ENCODE peak calls at places on chromosomes 11 and 22, in five cellular contexts. One of them, this sample, is unnamed. For H3K4me1, the result is how much of the 10 kb centered on the place peaks cover.

GRCh38 chr11:104286129-104286528 is 122.2 kb upstream of the PDGFD start:
- DNase-seq in fibroblast of lung: peak
- DNase-seq in lower lobe of right lung: no peak
- DNase-seq in A549: no peak
- DNase-seq in lung: no peak
- DNase-seq in this sample: no peak

GRCh38 chr11:9313648-9314290 is 624 bp downstream of the TMEM41B start:
- DNase-seq in A549: peak
- DNase-seq in lower lobe of right lung: no peak
- DNase-seq in lung: no peak
- DNase-seq in fibroblast of lung: peak
- DNase-seq in this sample: no peak

GRCh38 chr11:67436459-67437081 is 912 bp downstream of the PTPRCAP start:
- DNase-seq in A549: no peak
- DNase-seq in fibroblast of lung: peak
- DNase-seq in lung: no peak
- DNase-seq in lower lobe of right lung: no peak
- DNase-seq in this sample: no peak

GRCh38 chr11:72102631-72102945 is 509 bp downstream of the LAMTOR1 start:
- DNase-seq in lower lobe of right lung: no peak
- DNase-seq in fibroblast of lung: no peak
- DNase-seq in lung: no peak
- DNase-seq in A549: no peak
- DNase-seq in this sample: no peak

GRCh38 chr11:70281114-70281729 is 10.7 kb downstream of the PPFIA1 start:
- DNase-seq in lung: no peak
- DNase-seq in lower lobe of right lung: no peak
- DNase-seq in fibroblast of lung: peak
- DNase-seq in A549: no peak
- DNase-seq in this sample: no peak

GRCh38 chr11:124623861-124624525 is 1.3 kb downstream of the TBRG1 start:
- DNase-seq in lung: no peak
- DNase-seq in A549: no peak
- DNase-seq in lower lobe of right lung: no peak
- DNase-seq in fibroblast of lung: peak
- DNase-seq in this sample: no peak

GRCh38 chr11:64874841-64875240 is 3.6 kb downstream of the EHD1 start:
- DNase-seq in lower lobe of right lung: no peak
- DNase-seq in lung: no peak
- DNase-seq in A549: no peak
- DNase-seq in fibroblast of lung: no peak
- DNase-seq in this sample: no peak

GRCh38 chr11:96309001-96309642 is 33.9 kb downstream of the MAML2 start:
- DNase-seq in lower lobe of right lung: no peak
- DNase-seq in A549: no peak
- DNase-seq in fibroblast of lung: no peak
- DNase-seq in lung: no peak
- DNase-seq in this sample: no peak

GRCh38 chr11:133047036-133047800 is 485.1 kb downstream of the OPCML start:
- DNase-seq in lung: no peak
- DNase-seq in fibroblast of lung: no peak
- DNase-seq in lower lobe of right lung: no peak
- DNase-seq in A549: no peak
- DNase-seq in this sample: no peak

GRCh38 chr11:74057251-74058151 is 48.6 kb upstream of the UCP3 start:
- DNase-seq in lower lobe of right lung: no peak
- DNase-seq in lung: no peak
- DNase-seq in fibroblast of lung: peak
- DNase-seq in A549: peak
- DNase-seq in this sample: peak

GRCh38 chr22:39502109-39502788 is at the start of gene MIEF1:
- DNase-seq in lung: peak
- DNase-seq in lower lobe of right lung: peak
- DNase-seq in A549: peak
- DNase-seq in fibroblast of lung: peak
- DNase-seq in this sample: peak

GRCh38 chr22:30305519-30305905 is 16.2 kb upstream of the CASTOR1 start:
- DNase-seq in lower lobe of right lung: no peak
- DNase-seq in A549: no peak
- DNase-seq in lung: no peak
- DNase-seq in fibroblast of lung: no peak
- DNase-seq in this sample: no peak

GRCh38 chr11:129313588-129314288 is 61.9 kb upstream of the BARX2 start:
- DNase-seq in lung: no peak
- DNase-seq in lower lobe of right lung: no peak
- DNase-seq in A549: no peak
- DNase-seq in fibroblast of lung: peak
- DNase-seq in this sample: no peak

GRCh38 chr22:16695261-16695660 is 102.7 kb upstream of the CCT8L2 start:
- DNase-seq in lower lobe of right lung: no peak
- DNase-seq in lung: no peak
- DNase-seq in A549: no peak
- DNase-seq in fibroblast of lung: no peak
- DNase-seq in this sample: no peak

GRCh38 chr11:11374358-11375148 is 21.5 kb upstream of the CSNK2A3 start:
- DNase-seq in lung: no peak
- DNase-seq in A549: no peak
- DNase-seq in lower lobe of right lung: no peak
- DNase-seq in fibroblast of lung: no peak
- DNase-seq in this sample: no peak

GRCh38 chr11:1893581-1894359 is 2.1 kb upstream of the PRR33 start:
- DNase-seq in A549: no peak
- DNase-seq in fibroblast of lung: no peak
- DNase-seq in lower lobe of right lung: no peak
- DNase-seq in lung: no peak
- DNase-seq in this sample: no peak

GRCh38 chr11:110251837-110252236 is 44.6 kb downstream of the RDX start:
- DNase-seq in lower lobe of right lung: no peak
- DNase-seq in A549: peak
- DNase-seq in lung: no peak
- DNase-seq in fibroblast of lung: peak
- DNase-seq in this sample: no peak

GRCh38 chr22:38727530-38728451 is 22.0 kb downstream of the GTPBP1 start:
- DNase-seq in fibroblast of lung: no peak
- DNase-seq in lung: no peak
- DNase-seq in A549: no peak
- DNase-seq in lower lobe of right lung: no peak
- DNase-seq in this sample: no peak

GRCh38 chr11:14218728-14219127 is 140.3 kb downstream of the RRAS2 start:
- DNase-seq in lung: no peak
- DNase-seq in A549: no peak
- DNase-seq in lower lobe of right lung: no peak
- DNase-seq in fibroblast of lung: no peak
- DNase-seq in this sample: no peak

GRCh38 chr22:43098356-43098755 is 9.2 kb upstream of the TTLL1 start:
- DNase-seq in fibroblast of lung: no peak
- DNase-seq in lung: no peak
- DNase-seq in lower lobe of right lung: no peak
- DNase-seq in A549: no peak
- DNase-seq in this sample: no peak

GRCh38 chr11:68193018-68193417 is 20.1 kb downstream of the KMT5B start:
- DNase-seq in A549: no peak
- DNase-seq in lung: no peak
- DNase-seq in fibroblast of lung: no peak
- DNase-seq in lower lobe of right lung: no peak
- DNase-seq in this sample: no peak

GRCh38 chr22:37158963-37159290 is 9.2 kb upstream of the IL2RB start:
- DNase-seq in A549: no peak
- DNase-seq in lung: no peak
- DNase-seq in lower lobe of right lung: no peak
- DNase-seq in fibroblast of lung: no peak
- DNase-seq in this sample: no peak

GRCh38 chr11:120273432-120273831 is 33.5 kb downstream of the POU2F3 start:
- DNase-seq in A549: no peak
- DNase-seq in fibroblast of lung: no peak
- DNase-seq in lower lobe of right lung: no peak
- DNase-seq in lung: no peak
- DNase-seq in this sample: no peak

GRCh38 chr11:10038916-10039315 is 255.1 kb downstream of the SBF2 start:
- DNase-seq in A549: no peak
- DNase-seq in lung: no peak
- DNase-seq in lower lobe of right lung: no peak
- DNase-seq in fibroblast of lung: peak
- DNase-seq in this sample: no peak

GRCh38 chr11:12803086-12803826 is 129.0 kb downstream of the TEAD1 start:
- DNase-seq in fibroblast of lung: peak
- DNase-seq in lower lobe of right lung: no peak
- DNase-seq in lung: no peak
- DNase-seq in A549: no peak
- DNase-seq in this sample: no peak

GRCh38 chr22:43000441-43001175 is 14.3 kb downstream of the PACSIN2 start:
- DNase-seq in A549: no peak
- DNase-seq in lower lobe of right lung: peak
- DNase-seq in lung: no peak
- DNase-seq in fibroblast of lung: peak
- DNase-seq in this sample: no peak

GRCh38 chr22:42747701-42748513 is 27.2 kb upstream of the A4GALT start:
- DNase-seq in lung: no peak
- DNase-seq in A549: no peak
- DNase-seq in fibroblast of lung: peak
- DNase-seq in lower lobe of right lung: no peak
- DNase-seq in this sample: peak

GRCh38 chr11:66694056-66694410 is 16.3 kb upstream of the RBM4B start:
- DNase-seq in A549: no peak
- DNase-seq in lower lobe of right lung: no peak
- DNase-seq in fibroblast of lung: no peak
- DNase-seq in lung: no peak
- DNase-seq in this sample: no peak

GRCh38 chr11:91921974-91922373 is 302.6 kb upstream of the FAT3 start:
- DNase-seq in lung: no peak
- DNase-seq in A549: no peak
- DNase-seq in fibroblast of lung: no peak
- DNase-seq in lower lobe of right lung: no peak
- DNase-seq in this sample: no peak

GRCh38 chr11:47899801-47900200 is 51.7 kb upstream of the NUP160 start:
- DNase-seq in A549: no peak
- DNase-seq in lower lobe of right lung: no peak
- DNase-seq in lung: no peak
- DNase-seq in fibroblast of lung: no peak
- DNase-seq in this sample: no peak

GRCh38 chr22:42691440-42691839 is 29.2 kb downstream of the A4GALT start:
- DNase-seq in lower lobe of right lung: no peak
- DNase-seq in A549: no peak
- DNase-seq in lung: no peak
- DNase-seq in fibroblast of lung: no peak
- DNase-seq in this sample: no peak

GRCh38 chr11:127843483-127844396 is 743.6 kb downstream of the ETS1 start:
- DNase-seq in lung: peak
- DNase-seq in lower lobe of right lung: peak
- DNase-seq in fibroblast of lung: peak
- DNase-seq in A549: peak
- DNase-seq in this sample: peak

GRCh38 chr11:117834068-117834810 is 9.7 kb upstream of the FXYD2 start:
- DNase-seq in lung: no peak
- DNase-seq in A549: no peak
- DNase-seq in lower lobe of right lung: no peak
- DNase-seq in fibroblast of lung: no peak
- DNase-seq in this sample: no peak

GRCh38 chr22:45506961-45507360 is 4.3 kb downstream of the FBLN1 start:
- DNase-seq in A549: no peak
- DNase-seq in lung: no peak
- DNase-seq in fibroblast of lung: no peak
- DNase-seq in lower lobe of right lung: no peak
- DNase-seq in this sample: no peak

GRCh38 chr11:22199243-22199642 is 6.4 kb downstream of the ANO5 start:
- DNase-seq in lower lobe of right lung: no peak
- DNase-seq in fibroblast of lung: no peak
- DNase-seq in lung: no peak
- DNase-seq in A549: no peak
- DNase-seq in this sample: no peak
- H3K4me1 ChIP-seq in lower lobe of right lung: under half
- H3K4me1 ChIP-seq in fibroblast of lung: under half
- H3K4me1 ChIP-seq in lung: under half
- H3K4me1 ChIP-seq in A549: under half
- H3K4me1 ChIP-seq in this sample: under half

GRCh38 chr11:7703785-7704184 is 2.5 kb downstream of the OVCH2 start:
- DNase-seq in fibroblast of lung: no peak
- DNase-seq in lung: no peak
- DNase-seq in A549: no peak
- DNase-seq in lower lobe of right lung: no peak
- DNase-seq in this sample: no peak
- H3K4me1 ChIP-seq in fibroblast of lung: under half
- H3K4me1 ChIP-seq in lung: under half
- H3K4me1 ChIP-seq in A549: under half
- H3K4me1 ChIP-seq in lower lobe of right lung: under half
- H3K4me1 ChIP-seq in this sample: under half

GRCh38 chr11:45858751-45859398 is 11.6 kb downstream of the CRY2 start:
- DNase-seq in lung: no peak
- DNase-seq in fibroblast of lung: no peak
- DNase-seq in A549: no peak
- DNase-seq in lower lobe of right lung: no peak
- DNase-seq in this sample: no peak

GRCh38 chr11:45859661-45860140 is 12.4 kb downstream of the CRY2 start:
- DNase-seq in fibroblast of lung: peak
- DNase-seq in lung: peak
- DNase-seq in lower lobe of right lung: peak
- DNase-seq in A549: no peak
- DNase-seq in this sample: no peak

GRCh38 chr11:45860348-45860747 is 13.1 kb downstream of the CRY2 start:
- DNase-seq in lower lobe of right lung: no peak
- DNase-seq in fibroblast of lung: no peak
- DNase-seq in A549: no peak
- DNase-seq in lung: no peak
- DNase-seq in this sample: no peak

GRCh38 chr11:45856044-45856468 is 8.8 kb downstream of the CRY2 start:
- DNase-seq in lung: no peak
- DNase-seq in lower lobe of right lung: no peak
- DNase-seq in fibroblast of lung: peak
- DNase-seq in A549: no peak
- DNase-seq in this sample: no peak

GRCh38 chr11:45857834-45858492 is 10.7 kb downstream of the CRY2 start:
- DNase-seq in lower lobe of right lung: peak
- DNase-seq in A549: no peak
- DNase-seq in lung: peak
- DNase-seq in fibroblast of lung: peak
- DNase-seq in this sample: no peak
- H3K4me1 ChIP-seq in lower lobe of right lung: half or more
- H3K4me1 ChIP-seq in A549: under half
- H3K4me1 ChIP-seq in lung: under half
- H3K4me1 ChIP-seq in fibroblast of lung: under half
- H3K4me1 ChIP-seq in this sample: under half

DNA sequence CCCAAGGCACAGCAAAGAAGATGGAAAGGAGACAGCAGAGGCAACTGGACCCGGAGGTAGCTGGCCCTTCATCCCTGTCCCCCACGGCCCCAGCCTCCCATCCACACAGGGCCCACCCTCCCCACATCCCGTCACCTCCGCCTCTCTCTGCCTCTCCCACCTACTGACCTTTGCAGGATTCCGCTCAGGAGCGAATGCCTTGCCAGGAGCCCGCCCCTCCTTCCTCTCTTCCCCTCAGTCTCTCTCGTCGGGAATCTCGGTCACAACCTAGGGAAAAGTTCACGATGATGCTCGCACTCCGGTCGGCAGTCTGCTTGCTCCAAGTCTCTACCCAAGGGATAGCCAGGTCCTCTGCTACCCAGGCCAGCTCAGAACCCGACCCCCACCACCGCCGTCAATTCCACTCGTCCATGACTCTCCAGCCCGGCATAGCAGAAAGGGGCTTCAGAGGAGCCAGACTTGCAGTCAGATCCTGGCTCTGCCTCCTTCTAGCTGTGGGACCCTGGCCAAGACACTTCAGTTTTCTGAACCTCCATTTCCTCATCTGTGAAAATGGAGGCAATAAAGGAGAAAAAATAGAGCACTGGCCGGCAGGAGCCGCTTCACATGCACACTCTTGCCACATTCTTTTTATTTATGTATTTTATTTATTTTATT is 10.2 kb downstream of the AHNAK start:
- DNase-seq in fibroblast of lung: no peak
- DNase-seq in lung: no peak
- DNase-seq in A549: no peak
- DNase-seq in lower lobe of right lung: no peak
- DNase-seq in this sample: no peak
- H3K4me1 ChIP-seq in fibroblast of lung: under half
- H3K4me1 ChIP-seq in lung: under half
- H3K4me1 ChIP-seq in A549: under half
- H3K4me1 ChIP-seq in lower lobe of right lung: half or more
- H3K4me1 ChIP-seq in this sample: under half